ENCODE peak calls at places on chromosomes 12 and 14, in four cellular contexts. P is effector memory CD4-positive, alpha-beta T cell; E is fibroblast of lung; J is endothelial cell of umbilical vein. W is an unnamed sample. For H3K27me3 and H3K9me3, the result is how much of the 10 kb centered on the place peaks cover.

GRCh38 chr12:76611533-76611932 is 52.0 kb upstream of the OSBPL8 start:
- DNase-seq in E (peak), J (no peak), P (no peak), W (no peak)

GRCh38 chr14:33943484-33943883 is 7.4 kb downstream of the EGLN3 start:
- DNase-seq in J (no peak), E (no peak), P (no peak), W (no peak)

GRCh38 chr14:92603309-92604257 is 90.0 kb downstream of the RIN3 start:
- DNase-seq in P (peak), E (peak), J (no peak), W (peak)

GRCh38 chr12:21413369-21414277 is 23.8 kb upstream of the PYROXD1 start:
- DNase-seq in P (no peak), E (peak), J (no peak), W (no peak)

GRCh38 chr14:82837611-82838140 is 1304.0 kb upstream of the SEL1L start:
- DNase-seq in E (no peak), J (no peak), P (no peak), W (no peak)

GRCh38 chr12:50574621-50575348 is 70.0 kb downstream of the DIP2B start:
- DNase-seq in P (no peak), E (no peak), J (no peak), W (no peak)

GRCh38 chr12:114414031-114414865 is 8.3 kb upstream of the TBX5 start:
- DNase-seq in E (no peak), P (no peak), J (no peak), W (no peak)

GRCh38 chr14:90732723-90733122 is 83.5 kb downstream of the TTC7B start:
- DNase-seq in P (no peak), E (no peak), J (no peak), W (no peak)

GRCh38 chr12:11756022-11756421 is 106.5 kb downstream of the ETV6 start:
- DNase-seq in J (no peak), P (no peak), E (no peak), W (peak)

GRCh38 chr12:54859502-54859901 is 5.2 kb downstream of the MUCL1 start:
- DNase-seq in E (no peak), J (no peak), P (no peak), W (no peak)

GRCh38 chr14:95515080-95515489 is 1.4 kb downstream of the SYNE3 start:
- DNase-seq in P (no peak), J (peak), E (no peak), W (peak)

GRCh38 chr12:1531654-1532366 is 62.6 kb downstream of the FBXL14 start:
- DNase-seq in E (no peak), P (no peak), J (no peak), W (no peak)

GRCh38 chr12:57240926-57241555 is 9.9 kb downstream of the STAC3 start:
- DNase-seq in P (no peak), J (no peak), E (no peak), W (peak)

GRCh38 chr12:119682635-119683340 is 14.9 kb downstream of the PRKAB1 start:
- DNase-seq in E (no peak), P (no peak), J (no peak), W (no peak)

GRCh38 chr12:25195056-25195971 is at the start of the genes DNAI7 and ETFRF1:
- DNase-seq in P (peak), J (peak), E (peak), W (peak)

GRCh38 chr12:25197608-25198007 is 2.6 kb downstream of the ETFRF1 start:
- DNase-seq in P (no peak), J (no peak), E (no peak), W (no peak)

GRCh38 chr12:25194722-25195055 is 271 bp downstream of the DNAI7 start:
- DNase-seq in J (no peak), P (no peak), E (no peak), W (no peak)

GRCh38 chr12:25189656-25190055 is 5.3 kb downstream of the DNAI7 start:
- DNase-seq in J (no peak), P (no peak), E (peak), W (no peak)

GRCh38 chr12:25194211-25194610 is 749 bp downstream of the DNAI7 start:
- DNase-seq in E (no peak), P (no peak), J (peak), W (no peak)
- H3K27ac ChIP-seq in E (peak), P (peak), J (no peak), W (no peak)

GRCh38 chr12:81797100-81797499 is 38.0 kb upstream of the PPFIA2 start:
- DNase-seq in E (no peak), J (peak), P (no peak), W (no peak)

GRCh38 chr12:81798294-81798693 is 39.1 kb upstream of the PPFIA2 start:
- DNase-seq in P (no peak), E (no peak), J (no peak), W (no peak)

DNA sequence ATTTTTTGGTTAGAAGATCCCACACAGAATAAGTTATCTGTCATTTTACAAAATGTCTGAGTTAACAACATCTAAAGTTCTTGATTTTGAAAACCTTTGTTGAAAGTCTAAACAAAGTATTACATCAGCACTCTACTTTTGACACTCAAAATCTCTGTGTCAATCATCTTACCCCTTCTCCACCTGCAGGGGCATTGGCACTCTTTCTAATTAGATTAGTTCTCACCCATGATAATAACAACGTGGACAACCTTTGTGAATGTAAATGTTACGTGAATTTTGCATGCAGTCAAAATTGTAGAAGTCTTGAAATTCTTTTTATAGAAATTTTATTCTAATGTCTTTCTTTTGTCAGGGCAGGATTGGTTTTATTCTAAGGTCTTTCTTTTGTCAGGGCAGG is 33.5 kb upstream of the PPFIA2 start:
- DNase-seq in P (no peak), J (no peak), E (no peak), W (no peak)
- H3K27me3 ChIP-seq in P (under half), J (under half), E (under half), W (under half)

DNA sequence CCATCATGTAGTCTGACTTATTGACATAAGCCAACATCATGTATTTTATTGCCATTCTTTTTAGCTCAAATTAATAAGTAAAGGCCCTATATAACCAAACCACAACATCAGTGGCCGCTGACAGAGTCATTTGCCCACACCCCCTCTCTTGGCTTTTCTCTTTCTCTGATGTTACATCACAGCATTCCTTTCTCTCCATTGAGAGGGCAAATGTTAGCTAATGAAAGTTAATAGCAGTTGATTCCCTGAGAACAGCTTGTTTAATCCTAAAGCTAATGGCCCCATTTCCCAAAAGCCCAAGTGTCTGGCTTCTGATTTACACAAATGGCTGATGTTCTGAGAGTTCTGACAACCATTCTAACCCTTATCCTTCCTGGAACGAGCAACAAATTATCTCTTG is 308.8 kb downstream of the SNAPC1 start:
- DNase-seq in P (no peak), J (no peak), E (no peak), W (no peak)
- H3K9me3 ChIP-seq in P (under half), J (under half), E (under half), W (under half)

GRCh38 chr12:49019435-49020317 is 1.1 kb upstream of the PRKAG1 start:
- DNase-seq in P (no peak), E (peak), J (peak), W (no peak)

GRCh38 chr12:49021292-49021915 is 2.8 kb upstream of the PRKAG1 start:
- DNase-seq in P (no peak), E (no peak), J (no peak), W (no peak)

GRCh38 chr12:49019120-49019430 is 499 bp upstream of the PRKAG1 start:
- DNase-seq in J (no peak), E (no peak), P (no peak), W (no peak)

GRCh38 chr12:49018282-49019119 is at the start of gene PRKAG1:
- DNase-seq in P (peak), J (peak), E (peak), W (peak)

DNA sequence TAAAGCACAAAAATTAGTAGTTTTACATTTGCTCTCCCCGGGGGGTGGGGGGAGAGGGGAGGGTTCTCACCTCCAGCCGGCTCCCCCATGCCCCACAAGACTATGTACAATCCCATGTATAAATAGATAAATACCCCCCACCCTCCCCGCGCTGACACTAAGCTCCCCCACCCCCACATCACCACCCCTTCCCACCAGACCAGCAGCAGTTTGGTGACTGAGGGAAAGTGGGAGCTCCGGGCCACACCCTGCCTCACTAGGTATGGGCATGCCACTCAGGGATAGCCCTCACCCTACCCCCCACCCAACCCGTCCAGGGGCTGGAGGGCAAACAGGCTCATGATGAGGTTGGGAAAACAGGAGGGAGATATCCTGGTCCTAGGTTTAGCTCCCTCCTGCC is 1.9 kb upstream of the PRKAG1 start:
- DNase-seq in P (no peak), J (no peak), E (no peak), W (no peak)
- H3K27ac ChIP-seq in P (peak), J (no peak), E (no peak), W (no peak)

GRCh38 chr12:48198985-48199384 is 4.1 kb downstream of the OR10AD1 start:
- DNase-seq in J (no peak), E (no peak), P (no peak), W (peak)
- H3K27me3 ChIP-seq in J (under half), E (under half), P (under half), W (under half)